ENCODE peak calls at places on chromosomes 5 and 9, in nine cellular contexts. D, T, L, O, A, P, Z, C and N are unnamed samples.

GRCh38 chr9:7324031-7324654 is 475.4 kb downstream of the DMAC1 start:
- DNase-seq in D (no peak), T (no peak), L (peak; percentile 41), O (peak; percentile 30), A (no peak), P (no peak), Z (no peak), C (no peak), N (no peak)

GRCh38 chr5:44935262-44935661 is 126.5 kb downstream of the MRPS30 start:
- DNase-seq in D (no peak), T (no peak), L (peak; percentile 53), O (peak; percentile 24), A (no peak), P (peak; percentile 56), Z (no peak), C (no peak), N (no peak)

GRCh38 chr5:146731909-146732659 is 146.5 kb downstream of the PPP2R2B start:
- DNase-seq in D (peak; percentile 93), T (no peak), L (peak; percentile 94), O (peak; percentile 50), A (no peak), P (no peak), Z (no peak), C (no peak), N (peak; percentile 64)

GRCh38 chr5:138438003-138438723 is 694 bp upstream of the REEP2 start:
- DNase-seq in D (no peak), T (no peak), L (no peak), O (no peak), A (no peak), P (no peak), Z (no peak), C (no peak), N (no peak)

GRCh38 chr5:168106008-168106761 is 185.3 kb upstream of the WWC1 start:
- DNase-seq in D (peak; percentile 24), T (no peak), L (peak; percentile 76), O (peak; percentile 66), A (no peak), P (no peak), Z (no peak), C (no peak), N (peak; percentile 7)

GRCh38 chr5:143495124-143495523 is 91.6 kb upstream of the NR3C1 start:
- DNase-seq in D (peak; percentile 62), T (no peak), L (peak; percentile 18), O (peak; percentile 42), A (no peak), P (no peak), Z (no peak), C (no peak), N (peak; percentile 80)

GRCh38 chr5:159161361-159162214 is 47.8 kb downstream of the RNF145 start:
- DNase-seq in D (peak; percentile 35), T (no peak), L (no peak), O (no peak), A (no peak), P (no peak), Z (no peak), C (no peak), N (no peak)

GRCh38 chr5:24509943-24510342 is 134.8 kb downstream of the CDH10 start:
- DNase-seq in D (no peak), T (no peak), L (no peak), O (no peak), A (no peak), P (no peak), Z (no peak), C (no peak), N (no peak)